ENCODE peak calls at places on chromosomes 5 and 9, in nine cellular contexts. M is bronchial epithelial cell, J is heart right ventricle, Y is endothelial cell, V is M059J, R is left ventricle myocardium inferior, E is substantia nigra, C is H54, W is A172. U is an unnamed sample.

GRCh38 chr5:135433626-135434426 is 13.3 kb downstream of the DCANP1 start:
- DNase-seq in M (no peak), J (no peak), Y (no peak), V (no peak), R (no peak), E (peak), C (no peak), W (no peak), U (peak)

GRCh38 chr5:133253661-133254060 is 201.8 kb downstream of the HSPA4 start:
- DNase-seq in M (no peak), J (no peak), Y (no peak), V (no peak), R (no peak), E (no peak), C (no peak), W (no peak), U (no peak)

GRCh38 chr9:121672213-121672612 is 20.8 kb downstream of the DAB2IP start:
- DNase-seq in M (no peak), J (no peak), Y (no peak), V (peak), R (no peak), E (peak), C (no peak), W (no peak), U (peak)

GRCh38 chr5:177469061-177469628 is 4.3 kb downstream of the DBN1 start:
- DNase-seq in M (no peak), J (no peak), Y (no peak), V (peak), R (peak), E (peak), C (no peak), W (no peak), U (peak)

GRCh38 chr9:129500166-129500862 is 120.6 kb downstream of the C9orf50 start:
- DNase-seq in M (no peak), J (no peak), Y (no peak), V (no peak), R (no peak), E (peak), C (no peak), W (no peak), U (no peak)

GRCh38 chr9:33431420-33431819 is 16.0 kb downstream of the AQP3 start:
- DNase-seq in M (no peak), J (no peak), Y (no peak), V (no peak), R (no peak), E (no peak), C (no peak), W (no peak), U (no peak)

GRCh38 chr9:136596219-136596616 is 50.4 kb upstream of the NOTCH1 start:
- DNase-seq in M (no peak), J (no peak), Y (no peak), V (no peak), R (no peak), E (no peak), C (no peak), W (no peak), U (no peak)

GRCh38 chr5:154309361-154309725 is 118.8 kb downstream of the GALNT10 start:
- DNase-seq in M (no peak), J (no peak), Y (no peak), V (peak), R (no peak), E (no peak), C (peak), W (peak), U (peak)

GRCh38 chr9:98317134-98317857 is 61.8 kb upstream of the TBC1D2 start:
- DNase-seq in M (peak), J (no peak), Y (no peak), V (peak), R (no peak), E (peak), C (peak), W (peak), U (peak)